ENCODE peak calls at places on chromosomes 4 and X, in five cellular contexts. K, B, V, E and M are unnamed samples.

GRCh38 chrX:71615954-71616353 is 2.4 kb downstream of the CXCR3 start:
- DNase-seq in K (no peak), B (no peak), V (no peak), E (no peak), M (no peak)

GRCh38 chr4:122746485-122746965 is 14.0 kb downstream of the BBS12 start:
- DNase-seq in K (no peak), B (no peak), V (no peak), E (no peak), M (no peak)

GRCh38 chr4:3461515-3462291 is 1.4 kb upstream of the DOK7 start:
- DNase-seq in K (peak), B (peak), V (peak), E (no peak), M (no peak)

GRCh38 chr4:76747613-76748012 is 150.3 kb downstream of the SOWAHB start:
- DNase-seq in K (no peak), B (no peak), V (no peak), E (no peak), M (no peak)

GRCh38 chr4:72712997-72713396 is 144.0 kb upstream of the ADAMTS3 start:
- DNase-seq in K (no peak), B (no peak), V (no peak), E (no peak), M (no peak)

GRCh38 chr4:91198951-91199350 is 1071.8 kb downstream of the CCSER1 start:
- DNase-seq in K (no peak), B (no peak), V (no peak), E (no peak), M (no peak)

GRCh38 chrX:87098477-87098876 is 419.1 kb upstream of the KLHL4 start:
- DNase-seq in K (no peak), B (no peak), V (no peak), E (no peak), M (no peak)

GRCh38 chrX:13001097-13001496 is 26.2 kb downstream of the TMSB4X start:
- DNase-seq in K (no peak), B (no peak), V (no peak), E (no peak), M (no peak)

GRCh38 chr4:133484287-133484686 is 335.2 kb downstream of the PCDH10 start:
- DNase-seq in K (no peak), B (no peak), V (no peak), E (no peak), M (no peak)

GRCh38 chrX:1533083-1533482 is 3.9 kb downstream of the P2RY8 start:
- DNase-seq in K (no peak), B (no peak), V (no peak), E (no peak), M (no peak)

GRCh38 chr4:26420903-26421302 is 69.4 kb downstream of the CCKAR start:
- DNase-seq in K (no peak), B (no peak), V (peak), E (no peak), M (no peak)

GRCh38 chr4:160202802-160203201 is 1099.9 kb downstream of the RAPGEF2 start:
- DNase-seq in K (no peak), B (no peak), V (no peak), E (no peak), M (no peak)

GRCh38 chr4:78543424-78544238 is 7.9 kb upstream of the ANXA3 start:
- DNase-seq in K (no peak), B (no peak), V (no peak), E (no peak), M (no peak)

GRCh38 chrX:3962511-3963350 is 249.3 kb upstream of the PRKX start:
- DNase-seq in K (no peak), B (no peak), V (peak), E (no peak), M (peak)

GRCh38 chr4:76772498-76773106 is 125.3 kb downstream of the SOWAHB start:
- DNase-seq in K (no peak), B (no peak), V (no peak), E (no peak), M (no peak)

GRCh38 chrX:153871946-153872878 is 13.8 kb downstream of the L1CAM start:
- DNase-seq in K (no peak), B (no peak), V (no peak), E (no peak), M (no peak)

GRCh38 chr4:184281231-184282139 is 63.8 kb upstream of the ENPP6 start:
- DNase-seq in K (no peak), B (no peak), V (no peak), E (no peak), M (no peak)

GRCh38 chrX:97898798-97899197 is 1015.1 kb downstream of the RPA4 start:
- DNase-seq in K (no peak), B (no peak), V (no peak), E (no peak), M (no peak)